ENCODE peak calls at places on chromosomes 7 and 10, in four cellular contexts. C is Peyer's patch, G is psoas muscle, P is neuronal stem cell. O is an unnamed sample. For H3K36me3 and H3K4me1, the result is how much of the 10 kb centered on the place peaks cover.

GRCh38 chr7:1580422-1581030 is 10.7 kb upstream of the PSMG3 start:
- DNase-seq in P (no peak), G (no peak), C (no peak), O (peak)

GRCh38 chr10:91901784-91902677 is 7.3 kb downstream of the FGFBP3 start:
- DNase-seq in P (no peak), C (no peak), G (no peak), O (peak)

GRCh38 chr10:44985175-44985681 is 6.6 kb upstream of the DEPP1 start:
- DNase-seq in C (no peak), G (no peak), P (no peak), O (no peak)

GRCh38 chr7:98551541-98552273 is 65.4 kb upstream of the NPTX2 start:
- DNase-seq in P (no peak), C (peak), G (no peak), O (no peak)

GRCh38 chr10:121715076-121715475 is 116.8 kb upstream of the FGFR2 start:
- DNase-seq in G (no peak), P (no peak), C (no peak), O (no peak)

GRCh38 chr7:111132833-111133232 is 41.9 kb downstream of the LRRN3 start:
- DNase-seq in C (no peak), G (no peak), P (no peak), O (no peak)

GRCh38 chr10:61899045-61899444 is 2.5 kb upstream of the ARID5B start:
- DNase-seq in C (no peak), G (no peak), P (no peak), O (no peak)

GRCh38 chr7:44750424-44750823 is 1.8 kb downstream of the ZMIZ2 start:
- DNase-seq in P (no peak), C (no peak), G (no peak), O (no peak)

GRCh38 chr10:74289956-74290355 is 138.9 kb downstream of the ADK start:
- DNase-seq in P (peak), C (no peak), G (no peak), O (no peak)

GRCh38 chr7:36021367-36021766 is 131.7 kb upstream of the EEPD1 start:
- DNase-seq in G (no peak), C (no peak), P (no peak), O (no peak)

GRCh38 chr7:134548877-134549276 is at the start of gene AKR1B15:
- DNase-seq in P (no peak), C (no peak), G (peak), O (no peak)

GRCh38 chr10:32957341-32958084 is 517 bp downstream of the ITGB1 start:
- DNase-seq in C (peak), P (peak), G (peak), O (peak)

GRCh38 chr10:94205370-94205930 is 157.3 kb downstream of the NOC3L start:
- DNase-seq in G (no peak), C (no peak), P (no peak), O (peak)

GRCh38 chr10:113620486-113620885 is 43.4 kb downstream of the NRAP start:
- DNase-seq in G (no peak), C (no peak), P (peak), O (no peak)

GRCh38 chr7:155211761-155212160 is 85.9 kb upstream of the INSIG1 start:
- DNase-seq in C (peak), G (no peak), P (no peak), O (no peak)

GRCh38 chr10:50604049-50604640 is 19.6 kb downstream of the SGMS1 start:
- DNase-seq in G (no peak), C (no peak), P (no peak), O (peak)

GRCh38 chr7:142535123-142535779 is 214.0 kb upstream of the PRSS1 start:
- DNase-seq in G (peak), C (no peak), P (peak), O (peak)

GRCh38 chr10:1110674-1111119 is 54.5 kb downstream of the WDR37 start:
- DNase-seq in P (no peak), C (no peak), G (no peak), O (no peak)

GRCh38 chr10:110311357-110311949 is 6.7 kb upstream of the SMNDC1 start:
- DNase-seq in G (no peak), P (peak), C (peak), O (peak)

GRCh38 chr7:111518264-111518663 is 44.0 kb downstream of the IMMP2L start:
- DNase-seq in C (no peak), P (no peak), G (no peak), O (no peak)

GRCh38 chr10:101780818-101781654 is 2.2 kb downstream of the NPM3 start:
- DNase-seq in C (peak), P (peak), G (peak), O (peak)

GRCh38 chr10:88974446-88975376 is 15.9 kb upstream of the FAS start:
- DNase-seq in G (no peak), C (no peak), P (no peak), O (no peak)

GRCh38 chr7:15007507-15007906 is 105.0 kb upstream of the DGKB start:
- DNase-seq in G (no peak), P (no peak), C (no peak), O (no peak)

GRCh38 chr7:150988230-150989226 is 2.3 kb upstream of the NOS3 start:
- DNase-seq in G (peak), P (peak), C (peak), O (peak)

GRCh38 chr10:26090032-26090431 is 126.5 kb upstream of the GAD2 start:
- DNase-seq in C (no peak), P (no peak), G (no peak), O (no peak)

GRCh38 chr10:112804036-112804435 is 146.0 kb upstream of the TCF7L2 start:
- DNase-seq in C (no peak), P (no peak), G (no peak), O (no peak)

GRCh38 chr10:114996542-114996941 is 58.5 kb downstream of the TRUB1 start:
- DNase-seq in P (no peak), C (no peak), G (no peak), O (no peak)

GRCh38 chr7:139557857-139558581 is 34.5 kb downstream of the CLEC2L start:
- DNase-seq in C (no peak), G (no peak), P (no peak), O (no peak)

DNA sequence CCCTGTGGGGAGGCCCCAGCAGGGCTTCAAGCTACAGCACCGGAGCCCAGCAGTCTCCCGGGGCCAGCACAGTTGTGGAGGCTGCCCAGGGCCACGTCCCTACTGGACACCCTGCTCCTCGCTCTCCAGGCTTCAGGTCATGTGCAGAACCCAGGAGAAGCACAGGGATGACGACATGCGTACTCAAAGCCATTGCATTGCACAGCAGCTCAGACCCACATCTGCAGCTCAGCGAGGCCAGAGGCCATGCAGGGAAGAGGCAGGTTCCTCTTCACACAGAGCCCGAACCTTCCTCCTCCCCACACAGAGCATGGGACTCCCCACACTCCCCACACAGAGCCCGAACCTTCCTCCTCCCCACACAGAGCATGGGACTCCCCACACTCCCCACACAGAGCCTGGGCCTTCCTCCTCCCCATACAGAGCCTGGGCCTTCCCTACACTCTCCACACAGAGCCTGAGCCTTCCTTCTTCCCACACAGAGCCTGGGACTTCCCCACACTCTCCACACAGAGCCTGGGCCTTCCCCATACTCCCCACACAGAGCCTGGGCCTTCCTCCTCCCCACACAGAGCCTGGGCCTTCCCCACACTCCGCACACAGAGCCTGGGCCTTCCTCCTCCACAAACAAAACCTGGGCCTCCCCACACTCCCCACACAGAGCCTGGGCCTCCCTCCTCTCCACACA is 12.3 kb downstream of the CFAP46 start:
- DNase-seq in C (no peak), G (peak), P (no peak), O (no peak)
- H3K27ac ChIP-seq in C (no peak), G (no peak), P (no peak), O (no peak)

GRCh38 chr7:29587195-29587808 is 23.7 kb downstream of the PRR15 start:
- DNase-seq in C (no peak), P (no peak), G (no peak), O (no peak)
- H3K36me3 ChIP-seq in C (under half), P (under half), G (under half), O (under half)

DNA sequence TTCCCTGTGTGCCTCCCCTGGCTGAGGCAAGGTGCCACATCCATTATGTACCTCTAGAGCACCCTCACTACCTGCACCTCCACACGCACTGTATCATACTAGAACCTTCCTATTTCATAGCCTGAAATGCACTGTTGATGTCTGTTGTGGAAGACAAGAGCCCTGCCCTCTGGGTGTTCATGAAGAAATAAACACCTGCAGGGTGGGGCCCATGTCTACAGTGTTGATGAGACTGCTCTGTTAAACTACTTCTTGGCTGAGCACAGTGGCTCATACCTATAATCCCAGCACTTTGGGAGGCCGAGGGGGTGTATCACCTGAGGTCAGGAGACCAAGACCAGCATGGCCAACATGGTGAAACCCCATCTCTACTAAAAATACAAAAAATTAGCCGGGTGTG is 14.0 kb downstream of the SORBS1 start:
- DNase-seq in C (no peak), G (no peak), P (no peak), O (no peak)
- H3K4me1 ChIP-seq in C (under half), G (half or more), P (under half), O (under half)

GRCh38 chr7:137820156-137820555 is 26.6 kb downstream of the DGKI start:
- DNase-seq in G (no peak), C (no peak), P (no peak), O (no peak)
- H3K27ac ChIP-seq in G (no peak), C (no peak), P (peak), O (no peak)

GRCh38 chr10:70106958-70107791 is 25.4 kb downstream of the AIFM2 start:
- DNase-seq in G (no peak), P (peak), C (no peak), O (no peak)

GRCh38 chr10:70096705-70097420 is 35.8 kb downstream of the AIFM2 start:
- DNase-seq in P (no peak), C (no peak), G (no peak), O (no peak)

GRCh38 chr10:70098271-70098670 is 34.4 kb downstream of the AIFM2 start:
- DNase-seq in C (no peak), P (no peak), G (no peak), O (no peak)

GRCh38 chr10:70097459-70097858 is 35.2 kb downstream of the AIFM2 start:
- DNase-seq in C (no peak), G (no peak), P (no peak), O (no peak)

DNA sequence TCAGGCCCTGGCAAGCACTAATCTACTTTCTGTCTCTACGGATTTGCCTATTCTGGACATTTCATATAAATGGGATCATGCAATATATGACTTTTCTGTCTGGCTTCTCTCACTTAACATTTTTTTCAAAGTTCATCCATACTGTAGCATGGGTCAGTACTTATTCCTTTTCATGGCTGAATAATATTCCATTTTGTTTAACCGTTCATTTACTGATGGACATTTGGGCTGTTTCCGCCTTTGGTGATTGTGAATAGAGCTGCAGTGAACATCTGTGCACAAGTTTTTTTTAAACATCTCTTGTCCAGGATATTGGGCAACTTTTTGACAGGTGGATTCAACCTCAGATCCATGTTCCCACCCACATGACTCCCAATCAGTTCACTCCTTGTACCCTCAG is 31.0 kb downstream of the AIFM2 start:
- DNase-seq in G (no peak), P (no peak), C (no peak), O (no peak)
- H3K36me3 ChIP-seq in G (half or more), P (under half), C (under half), O (under half)

GRCh38 chr7:106566174-106566573 is 94.8 kb downstream of the CCDC71L start:
- DNase-seq in C (no peak), P (no peak), G (no peak), O (no peak)

GRCh38 chr7:106568680-106569499 is 92.1 kb downstream of the CCDC71L start:
- DNase-seq in C (no peak), P (no peak), G (no peak), O (no peak)

GRCh38 chr7:106568002-106568679 is 92.8 kb downstream of the CCDC71L start:
- DNase-seq in C (no peak), P (no peak), G (no peak), O (no peak)

GRCh38 chr7:106565428-106565827 is 95.5 kb downstream of the CCDC71L start:
- DNase-seq in P (no peak), G (no peak), C (no peak), O (no peak)

GRCh38 chr7:106566672-106567071 is 94.3 kb downstream of the CCDC71L start:
- DNase-seq in P (no peak), G (no peak), C (no peak), O (no peak)
- H3K4me1 ChIP-seq in P (under half), G (under half), C (under half), O (under half)

DNA sequence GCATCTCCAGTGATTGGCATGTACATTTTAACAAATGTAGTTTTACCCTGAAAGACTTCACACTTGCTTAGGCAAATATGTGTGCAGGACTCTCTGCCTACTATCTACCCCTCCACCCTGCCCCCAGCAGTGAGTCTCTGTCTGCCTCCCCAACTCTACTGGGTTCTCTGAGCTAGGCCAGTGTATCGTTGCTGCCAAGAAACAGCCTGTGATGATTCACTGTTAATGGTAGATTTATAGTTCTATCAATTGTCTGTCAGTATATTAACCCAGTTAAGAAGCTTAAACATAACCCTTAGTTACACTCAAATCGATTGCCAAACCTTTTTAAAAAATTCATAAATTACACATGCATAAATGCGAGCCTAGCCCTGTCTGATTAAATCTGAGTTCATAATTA is 137.0 kb downstream of the SND1 start:
- DNase-seq in C (no peak), P (no peak), G (no peak), O (no peak)
- H3K27ac ChIP-seq in C (no peak), P (no peak), G (no peak), O (no peak)

O was measured in adrenal gland.